ENCODE peak calls at places on chromosomes 13 and 19, in six cellular contexts. One of them, this sample, is unnamed.

GRCh38 chr13:109157275-109157674 is 527.9 kb downstream of the MYO16 start:
- DNase-seq in CD8-positive, alpha-beta memory T cell: no peak
- DNase-seq in psoas muscle: no peak
- DNase-seq in foreskin fibroblast: no peak
- DNase-seq in transverse colon: no peak
- DNase-seq in AG10803: no peak
- DNase-seq in this sample: no peak

GRCh38 chr13:110575322-110576069 is 14.0 kb upstream of the RAB20 start:
- DNase-seq in CD8-positive, alpha-beta memory T cell: no peak
- DNase-seq in psoas muscle: peak; percentile 63
- DNase-seq in foreskin fibroblast: peak; percentile 48
- DNase-seq in transverse colon: no peak
- DNase-seq in AG10803: peak; percentile 36
- DNase-seq in this sample: no peak

GRCh38 chr19:12247644-12248222 is 47.0 kb downstream of the ZNF44 start:
- DNase-seq in CD8-positive, alpha-beta memory T cell: no peak
- DNase-seq in psoas muscle: no peak
- DNase-seq in foreskin fibroblast: no peak
- DNase-seq in transverse colon: no peak
- DNase-seq in AG10803: no peak
- DNase-seq in this sample: no peak

GRCh38 chr19:703651-704446 is 4.9 kb upstream of the PALM start:
- DNase-seq in CD8-positive, alpha-beta memory T cell: peak; percentile 37
- DNase-seq in psoas muscle: peak; percentile 90
- DNase-seq in foreskin fibroblast: no peak
- DNase-seq in transverse colon: peak; percentile 84
- DNase-seq in AG10803: no peak
- DNase-seq in this sample: no peak

GRCh38 chr19:31232220-31232619 is 117.0 kb downstream of the TSHZ3 start:
- DNase-seq in CD8-positive, alpha-beta memory T cell: no peak
- DNase-seq in psoas muscle: no peak
- DNase-seq in foreskin fibroblast: no peak
- DNase-seq in transverse colon: no peak
- DNase-seq in AG10803: peak; percentile 48
- DNase-seq in this sample: no peak

GRCh38 chr19:14674764-14675163 is at the start of gene ADGRE3:
- DNase-seq in CD8-positive, alpha-beta memory T cell: peak; percentile 13
- DNase-seq in psoas muscle: no peak
- DNase-seq in foreskin fibroblast: no peak
- DNase-seq in transverse colon: no peak
- DNase-seq in AG10803: no peak
- DNase-seq in this sample: no peak

GRCh38 chr13:44380404-44381165 is 7.0 kb downstream of the SERP2 start:
- DNase-seq in CD8-positive, alpha-beta memory T cell: no peak
- DNase-seq in psoas muscle: no peak
- DNase-seq in foreskin fibroblast: no peak
- DNase-seq in transverse colon: no peak
- DNase-seq in AG10803: peak; percentile 77
- DNase-seq in this sample: no peak

GRCh38 chr19:6038634-6039405 is 60.9 kb upstream of the RANBP3 start:
- DNase-seq in CD8-positive, alpha-beta memory T cell: no peak
- DNase-seq in psoas muscle: no peak
- DNase-seq in foreskin fibroblast: no peak
- DNase-seq in transverse colon: no peak
- DNase-seq in AG10803: no peak
- DNase-seq in this sample: no peak

GRCh38 chr13:27405521-27406134 is 18.8 kb upstream of the GTF3A start:
- DNase-seq in CD8-positive, alpha-beta memory T cell: no peak
- DNase-seq in psoas muscle: no peak
- DNase-seq in foreskin fibroblast: no peak
- DNase-seq in transverse colon: peak; percentile 48
- DNase-seq in AG10803: no peak
- DNase-seq in this sample: no peak

GRCh38 chr13:47017476-47017875 is 120.6 kb upstream of the HTR2A start:
- DNase-seq in CD8-positive, alpha-beta memory T cell: no peak
- DNase-seq in psoas muscle: no peak
- DNase-seq in foreskin fibroblast: no peak
- DNase-seq in transverse colon: no peak
- DNase-seq in AG10803: peak; percentile 54
- DNase-seq in this sample: no peak

GRCh38 chr13:66341038-66341437 is 889.1 kb downstream of the PCDH9 start:
- DNase-seq in CD8-positive, alpha-beta memory T cell: no peak
- DNase-seq in psoas muscle: no peak
- DNase-seq in foreskin fibroblast: no peak
- DNase-seq in transverse colon: no peak
- DNase-seq in AG10803: no peak
- DNase-seq in this sample: no peak

GRCh38 chr19:2540646-2541454 is 64.9 kb downstream of the GADD45B start:
- DNase-seq in CD8-positive, alpha-beta memory T cell: no peak
- DNase-seq in psoas muscle: peak; percentile 95
- DNase-seq in foreskin fibroblast: peak; percentile 97
- DNase-seq in transverse colon: peak; percentile 82
- DNase-seq in AG10803: peak; percentile 100
- DNase-seq in this sample: peak; percentile 92

GRCh38 chr13:38382946-38383345 is 33.3 kb downstream of the UFM1 start:
- DNase-seq in CD8-positive, alpha-beta memory T cell: no peak
- DNase-seq in psoas muscle: no peak
- DNase-seq in foreskin fibroblast: no peak
- DNase-seq in transverse colon: no peak
- DNase-seq in AG10803: no peak
- DNase-seq in this sample: no peak

GRCh38 chr19:38843175-38843758 is 6.5 kb downstream of the HNRNPL start:
- DNase-seq in CD8-positive, alpha-beta memory T cell: no peak
- DNase-seq in psoas muscle: peak; percentile 41
- DNase-seq in foreskin fibroblast: no peak
- DNase-seq in transverse colon: no peak
- DNase-seq in AG10803: no peak
- DNase-seq in this sample: no peak

GRCh38 chr13:24184265-24184841 is 23.8 kb downstream of the SPATA13 start:
- DNase-seq in CD8-positive, alpha-beta memory T cell: no peak
- DNase-seq in psoas muscle: no peak
- DNase-seq in foreskin fibroblast: no peak
- DNase-seq in transverse colon: no peak
- DNase-seq in AG10803: no peak
- DNase-seq in this sample: no peak

GRCh38 chr13:106176103-106176502 is 359.4 kb downstream of the EFNB2 start:
- DNase-seq in CD8-positive, alpha-beta memory T cell: no peak
- DNase-seq in psoas muscle: no peak
- DNase-seq in foreskin fibroblast: peak; percentile 67
- DNase-seq in transverse colon: no peak
- DNase-seq in AG10803: peak; percentile 78
- DNase-seq in this sample: peak; percentile 61

GRCh38 chr13:52906122-52906903 is 57.9 kb upstream of the PCDH8 start:
- DNase-seq in CD8-positive, alpha-beta memory T cell: no peak
- DNase-seq in psoas muscle: no peak
- DNase-seq in foreskin fibroblast: no peak
- DNase-seq in transverse colon: no peak
- DNase-seq in AG10803: no peak
- DNase-seq in this sample: no peak

GRCh38 chr19:29841209-29841558 is 29.4 kb downstream of the CCNE1 start:
- DNase-seq in CD8-positive, alpha-beta memory T cell: no peak
- DNase-seq in psoas muscle: peak; percentile 41
- DNase-seq in foreskin fibroblast: peak; percentile 9
- DNase-seq in transverse colon: no peak
- DNase-seq in AG10803: no peak
- DNase-seq in this sample: no peak

GRCh38 chr19:43639507-43640423 is at the start of gene CADM4:
- DNase-seq in CD8-positive, alpha-beta memory T cell: peak; percentile 43
- DNase-seq in psoas muscle: peak; percentile 56
- DNase-seq in foreskin fibroblast: no peak
- DNase-seq in transverse colon: peak; percentile 44
- DNase-seq in AG10803: no peak
- DNase-seq in this sample: no peak

GRCh38 chr13:113953561-113953960 is 20.3 kb downstream of the C13orf46 start:
- DNase-seq in CD8-positive, alpha-beta memory T cell: no peak
- DNase-seq in psoas muscle: peak; percentile 44
- DNase-seq in foreskin fibroblast: no peak
- DNase-seq in transverse colon: no peak
- DNase-seq in AG10803: no peak
- DNase-seq in this sample: no peak

GRCh38 chr19:7767487-7767886 is 4.4 kb downstream of the CLEC4M start:
- DNase-seq in CD8-positive, alpha-beta memory T cell: no peak
- DNase-seq in psoas muscle: no peak
- DNase-seq in foreskin fibroblast: no peak
- DNase-seq in transverse colon: no peak
- DNase-seq in AG10803: no peak
- DNase-seq in this sample: no peak

GRCh38 chr13:102293723-102294122 is 108.1 kb downstream of the FGF14 start:
- DNase-seq in CD8-positive, alpha-beta memory T cell: no peak
- DNase-seq in psoas muscle: no peak
- DNase-seq in foreskin fibroblast: no peak
- DNase-seq in transverse colon: no peak
- DNase-seq in AG10803: no peak
- DNase-seq in this sample: no peak

GRCh38 chr13:30607908-30608307 is 9.8 kb upstream of the USPL1 start:
- DNase-seq in CD8-positive, alpha-beta memory T cell: peak; percentile 83
- DNase-seq in psoas muscle: no peak
- DNase-seq in foreskin fibroblast: no peak
- DNase-seq in transverse colon: peak; percentile 57
- DNase-seq in AG10803: no peak
- DNase-seq in this sample: no peak

GRCh38 chr19:1217366-1217765 is 11.8 kb downstream of the STK11 start:
- DNase-seq in CD8-positive, alpha-beta memory T cell: no peak
- DNase-seq in psoas muscle: peak; percentile 78
- DNase-seq in foreskin fibroblast: no peak
- DNase-seq in transverse colon: no peak
- DNase-seq in AG10803: no peak
- DNase-seq in this sample: no peak

GRCh38 chr13:84940167-84940566 is 859.1 kb downstream of the SLITRK6 start:
- DNase-seq in CD8-positive, alpha-beta memory T cell: no peak
- DNase-seq in psoas muscle: no peak
- DNase-seq in foreskin fibroblast: no peak
- DNase-seq in transverse colon: no peak
- DNase-seq in AG10803: no peak
- DNase-seq in this sample: no peak

DNA sequence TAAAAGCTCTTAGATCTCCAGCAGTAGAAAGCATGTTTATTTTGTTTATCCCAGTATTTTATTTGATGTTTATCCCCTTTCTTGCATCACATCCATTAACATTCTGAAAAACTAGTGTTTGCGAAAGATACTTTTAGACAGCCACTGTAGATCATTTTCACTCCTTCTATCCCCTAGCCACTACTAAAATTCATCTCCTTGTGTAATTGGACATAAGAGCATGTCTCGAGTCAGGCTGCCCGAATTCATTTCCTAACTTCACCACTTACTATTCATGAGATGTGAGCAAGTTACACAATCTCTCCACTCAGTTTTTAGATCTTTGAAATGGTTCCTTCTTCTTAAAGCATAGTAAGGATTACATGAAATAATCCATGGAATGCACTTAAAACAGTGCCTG is 514.0 kb downstream of the KLF5 start:
- DNase-seq in CD8-positive, alpha-beta memory T cell: no peak
- DNase-seq in psoas muscle: no peak
- DNase-seq in foreskin fibroblast: no peak
- DNase-seq in transverse colon: no peak
- DNase-seq in AG10803: no peak
- DNase-seq in this sample: no peak
- H3K4me3 ChIP-seq in CD8-positive, alpha-beta memory T cell: no peak overlapping the region
- H3K4me3 ChIP-seq in psoas muscle: no peak overlapping the region
- H3K4me3 ChIP-seq in foreskin fibroblast: no peak overlapping the region
- H3K4me3 ChIP-seq in transverse colon: no peak overlapping the region
- H3K4me3 ChIP-seq in AG10803: no peak overlapping the region
- H3K4me3 ChIP-seq in this sample: no peak overlapping the region

DNA sequence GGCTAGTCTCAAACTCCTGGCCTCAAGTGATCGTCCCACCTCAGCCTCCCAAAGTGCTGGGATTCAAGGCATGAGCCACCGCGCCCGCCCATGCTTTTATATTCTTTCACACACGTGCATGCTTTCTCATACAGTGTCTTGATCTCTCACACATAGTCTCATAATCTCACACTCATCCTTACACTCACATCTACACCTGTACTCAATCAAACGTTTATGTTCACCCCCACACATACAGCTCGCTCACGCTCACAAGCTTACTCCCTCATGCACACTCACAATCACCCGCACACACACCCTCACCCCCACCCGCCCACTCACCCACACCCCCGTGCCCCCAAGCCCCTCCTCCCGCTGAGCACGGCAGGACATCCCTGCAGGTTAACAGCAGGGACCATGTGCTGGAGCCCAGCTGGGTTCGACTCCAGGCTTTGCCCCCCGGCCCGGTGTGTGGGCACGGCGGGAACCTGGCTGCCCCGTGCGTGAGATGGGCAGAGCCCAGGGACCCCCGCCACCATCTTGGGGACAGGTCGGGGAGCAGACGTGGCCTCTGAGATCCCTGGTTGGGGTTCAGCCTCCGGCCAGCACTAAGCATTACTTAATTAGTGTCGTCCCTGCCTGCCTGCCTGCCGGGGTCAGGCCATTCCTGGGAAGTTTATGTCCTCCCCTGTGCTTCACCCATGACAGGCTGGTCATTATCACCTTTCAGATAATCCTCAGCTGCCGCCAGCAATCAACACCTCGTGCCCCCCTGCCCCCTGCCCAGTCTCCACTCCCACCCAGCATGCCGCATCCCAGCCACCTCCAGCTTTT is 11.4 kb downstream of the SBK2 start:
- DNase-seq in CD8-positive, alpha-beta memory T cell: no peak
- DNase-seq in psoas muscle: no peak
- DNase-seq in foreskin fibroblast: no peak
- DNase-seq in transverse colon: no peak
- DNase-seq in AG10803: no peak
- DNase-seq in this sample: no peak
- H3K4me3 ChIP-seq in CD8-positive, alpha-beta memory T cell: no peak overlapping the region
- H3K4me3 ChIP-seq in psoas muscle: peak overlapping the region; percentile 22
- H3K4me3 ChIP-seq in foreskin fibroblast: no peak overlapping the region
- H3K4me3 ChIP-seq in transverse colon: no peak overlapping the region
- H3K4me3 ChIP-seq in AG10803: no peak overlapping the region
- H3K4me3 ChIP-seq in this sample: no peak overlapping the region

GRCh38 chr19:54165222-54165621 is 5.7 kb upstream of the LENG1 start:
- DNase-seq in CD8-positive, alpha-beta memory T cell: no peak
- DNase-seq in psoas muscle: no peak
- DNase-seq in foreskin fibroblast: no peak
- DNase-seq in transverse colon: no peak
- DNase-seq in AG10803: no peak
- DNase-seq in this sample: no peak
- H3K4me3 ChIP-seq in CD8-positive, alpha-beta memory T cell: no peak overlapping the region
- H3K4me3 ChIP-seq in psoas muscle: no peak overlapping the region
- H3K4me3 ChIP-seq in foreskin fibroblast: no peak overlapping the region
- H3K4me3 ChIP-seq in transverse colon: no peak overlapping the region
- H3K4me3 ChIP-seq in AG10803: no peak overlapping the region
- H3K4me3 ChIP-seq in this sample: no peak overlapping the region

DNA sequence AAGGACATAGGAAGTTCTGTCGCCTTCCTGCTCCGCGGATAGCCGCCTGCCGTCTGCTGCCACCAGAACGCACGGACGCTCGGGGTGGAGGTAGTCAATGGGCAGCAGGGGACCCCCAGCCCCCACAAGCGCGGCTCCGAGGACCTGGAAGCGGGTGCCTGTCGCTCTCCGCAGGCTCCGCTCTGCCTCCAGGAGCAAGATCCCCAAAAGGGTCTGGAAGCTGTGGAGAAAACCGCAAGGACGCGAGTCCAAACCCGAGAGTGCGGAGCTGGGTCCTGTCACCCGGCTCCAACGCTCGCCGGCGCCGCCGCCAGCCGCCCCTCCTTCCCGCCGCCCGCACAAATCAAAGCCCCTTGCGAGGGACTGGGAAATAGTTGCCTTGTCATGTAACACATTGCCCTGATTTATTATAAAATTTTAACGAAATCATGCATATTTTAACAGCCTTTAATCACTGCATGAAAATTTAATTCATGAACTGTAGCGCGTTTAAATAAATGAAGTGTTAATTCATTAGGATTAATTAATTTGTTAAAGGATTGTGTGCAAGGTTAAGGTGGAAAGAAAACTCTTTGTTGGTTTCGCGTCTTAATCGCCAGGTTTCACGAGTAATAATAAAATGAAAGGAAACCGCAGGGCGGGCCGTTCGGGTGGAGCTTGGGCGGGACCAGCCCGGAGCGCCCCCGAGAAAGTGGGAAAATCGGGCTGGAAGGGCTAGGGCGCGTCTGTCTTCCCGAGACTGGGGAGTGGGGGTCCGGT is 5.5 kb upstream of the POU4F1 start:
- DNase-seq in CD8-positive, alpha-beta memory T cell: no peak
- DNase-seq in psoas muscle: no peak
- DNase-seq in foreskin fibroblast: no peak
- DNase-seq in transverse colon: no peak
- DNase-seq in AG10803: no peak
- DNase-seq in this sample: no peak
- H3K4me3 ChIP-seq in CD8-positive, alpha-beta memory T cell: peak overlapping the region; percentile 33
- H3K4me3 ChIP-seq in psoas muscle: peak overlapping the region; percentile 61
- H3K4me3 ChIP-seq in foreskin fibroblast: peak overlapping the region; percentile 47
- H3K4me3 ChIP-seq in transverse colon: peak overlapping the region; percentile 39
- H3K4me3 ChIP-seq in AG10803: peak overlapping the region; percentile 58
- H3K4me3 ChIP-seq in this sample: peak overlapping the region; percentile 51

This sample was measured in skeletal muscle cell.